ENCODE peak calls at places on chromosomes 3 and 15, in ten cellular contexts. Z is cardiac fibroblast; U is adrenal gland; H is CD4-positive, alpha-beta memory T cell; M is mesendoderm; F is GM23248; V is IMR-90; R is Panc1; G is epithelial cell of esophagus; L is lung. C is an unnamed sample.

GRCh38 chr3:52532517-52532837 is 1.2 kb downstream of the NT5DC2 start:
- DNase-seq in H (peak; percentile 73), U (peak; percentile 73), L (no peak), R (no peak), M (peak; percentile 37), F (peak; percentile 44), Z (peak; percentile 74), V (peak; percentile 62), G (peak; percentile 49), C (no peak)

GRCh38 chr3:13200951-13201350 is 127.7 kb upstream of the IQSEC1 start:
- DNase-seq in U (no peak), L (no peak), V (no peak), H (no peak), G (no peak), R (no peak), M (peak; percentile 77), Z (no peak), F (no peak), C (no peak)

GRCh38 chr15:33086500-33087141 is 107.9 kb downstream of the FMN1 start:
- DNase-seq in H (no peak), V (peak; percentile 87), U (no peak), F (peak; percentile 81), R (peak; percentile 30), G (peak; percentile 71), L (no peak), M (peak; percentile 63), Z (peak; percentile 75), C (peak; percentile 69)

GRCh38 chr3:42610978-42611377 is 10.5 kb downstream of the NKTR start:
- DNase-seq in H (no peak), G (no peak), U (no peak), L (no peak), M (peak; percentile 21), Z (no peak), R (no peak), V (no peak), F (peak; percentile 21), C (no peak)

GRCh38 chr3:97970131-97970530 is 2.1 kb downstream of the RIOX2 start:
- DNase-seq in F (peak; percentile 47), M (no peak), L (no peak), Z (no peak), G (no peak), H (no peak), R (no peak), U (no peak), V (no peak), C (no peak)

GRCh38 chr3:194042947-194043346 is 93.0 kb upstream of the HES1 start:
- DNase-seq in F (peak; percentile 84), R (no peak), M (no peak), L (no peak), H (no peak), G (peak; percentile 63), V (peak; percentile 83), Z (peak; percentile 18), U (no peak), C (no peak)

GRCh38 chr3:61250784-61251173 is 473 bp downstream of the FHIT start:
- DNase-seq in Z (peak; percentile 2), V (no peak), L (peak; percentile 30), R (no peak), U (peak; percentile 53), G (peak; percentile 77), H (no peak), M (peak; percentile 48), F (peak; percentile 50), C (no peak)

GRCh38 chr15:88992216-88992615 is 79.0 kb upstream of the MFGE8 start:
- DNase-seq in U (no peak), Z (no peak), M (peak; percentile 19), R (no peak), H (no peak), V (peak; percentile 34), L (no peak), F (peak; percentile 58), G (no peak), C (no peak)

GRCh38 chr15:66939016-66939415 is 126.4 kb upstream of the SMAD3 start:
- DNase-seq in M (no peak), F (no peak), L (no peak), U (no peak), R (no peak), G (no peak), H (no peak), V (no peak), Z (no peak), C (no peak)

GRCh38 chr3:182644800-182645433 is 148.4 kb upstream of the ATP11B start:
- DNase-seq in L (no peak), Z (no peak), V (no peak), G (peak; percentile 87), R (no peak), F (peak; percentile 3), H (no peak), U (no peak), M (no peak), C (no peak)

GRCh38 chr15:81304226-81304625 is 19.7 kb downstream of the STARD5 start:
- DNase-seq in L (no peak), V (peak; percentile 80), R (no peak), Z (peak; percentile 71), G (peak; percentile 68), H (peak; percentile 43), U (no peak), F (peak; percentile 27), M (no peak), C (no peak)

GRCh38 chr15:78739996-78740903 is 71.0 kb downstream of the ADAMTS7 start:
- DNase-seq in H (peak; percentile 61), F (peak; percentile 74), V (peak; percentile 23), U (peak; percentile 85), L (peak; percentile 59), R (no peak), M (peak; percentile 90), Z (peak; percentile 42), G (peak; percentile 77), C (peak; percentile 50)

GRCh38 chr3:58358092-58358491 is 25.4 kb downstream of the PXK start:
- DNase-seq in G (no peak), V (no peak), R (no peak), F (no peak), Z (no peak), M (no peak), U (no peak), H (no peak), L (no peak), C (no peak)

GRCh38 chr3:108125550-108126071 is 34.8 kb upstream of the CD47 start:
- DNase-seq in L (no peak), V (no peak), F (no peak), U (no peak), M (no peak), R (no peak), G (no peak), Z (no peak), H (peak; percentile 86), C (peak; percentile 98)

GRCh38 chr3:31041161-31041978 is 146.9 kb upstream of the GADL1 start:
- DNase-seq in H (no peak), G (peak; percentile 94), L (no peak), Z (peak; percentile 46), F (peak; percentile 66), U (no peak), V (peak; percentile 78), R (peak; percentile 24), M (peak; percentile 99), C (no peak)

GRCh38 chr3:96852849-96853248 is 38.5 kb downstream of the EPHA6 start:
- DNase-seq in M (no peak), H (no peak), L (no peak), Z (no peak), U (no peak), G (no peak), V (no peak), R (no peak), F (no peak), C (no peak)

GRCh38 chr15:53982876-53983275 is 4.6 kb downstream of the UNC13C start:
- DNase-seq in V (no peak), R (no peak), U (no peak), H (no peak), L (no peak), Z (no peak), G (no peak), F (no peak), M (no peak), C (no peak)

GRCh38 chr3:108669211-108669610 is 79.7 kb downstream of the DZIP3 start:
- DNase-seq in G (no peak), H (no peak), Z (no peak), R (no peak), M (no peak), V (no peak), F (no peak), U (no peak), L (no peak), C (no peak)

GRCh38 chr3:105353485-105354161 is 13.1 kb upstream of the ALCAM start:
- DNase-seq in L (peak; percentile 29), R (no peak), H (no peak), G (peak; percentile 73), V (peak; percentile 64), U (peak; percentile 26), Z (peak; percentile 66), F (no peak), M (peak; percentile 55), C (no peak)
- H3K4me3 ChIP-seq in L (peak overlapping the region; percentile 32), R (no peak overlapping the region), H (no peak overlapping the region), G (peak overlapping the region; percentile 27), V (peak overlapping the region; percentile 37), U (no peak overlapping the region), Z (peak overlapping the region; percentile 38), F (no peak overlapping the region), M (peak overlapping the region; percentile 20), C (no peak overlapping the region)

DNA sequence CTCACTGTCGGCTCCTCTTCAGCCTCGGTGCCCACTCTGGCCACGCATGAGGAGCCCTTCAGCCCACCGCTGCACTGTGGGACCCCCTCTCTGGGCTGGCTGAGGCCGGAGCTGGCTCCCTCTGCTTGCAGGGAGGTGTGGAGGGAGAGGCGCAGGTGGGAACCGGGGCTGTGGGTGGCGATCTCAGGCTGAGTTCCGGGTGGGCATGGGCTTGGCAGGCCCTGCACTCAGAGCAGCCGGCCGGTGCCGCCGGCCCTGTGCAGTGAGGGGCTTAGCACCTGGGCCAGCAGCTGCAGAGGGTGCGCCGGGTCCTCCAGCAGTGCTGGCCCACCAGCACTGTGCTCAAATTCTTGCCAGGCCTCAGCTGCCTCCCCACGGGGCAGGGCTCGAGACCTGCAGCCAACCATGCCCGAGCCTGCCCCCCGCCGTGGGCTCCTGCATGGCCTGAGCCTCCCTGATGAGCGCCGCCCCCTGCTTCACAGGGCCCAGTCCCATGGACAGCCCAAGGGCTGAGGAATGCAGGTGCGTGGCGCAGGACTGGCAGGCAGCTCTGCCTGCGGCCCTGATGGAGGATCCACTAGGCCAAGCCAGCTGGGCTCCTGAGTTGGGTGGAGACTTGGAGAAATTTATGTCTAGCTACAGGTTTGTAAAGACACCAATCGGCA is 899.1 kb downstream of the SI start:
- DNase-seq in F (no peak), U (no peak), G (no peak), V (no peak), Z (no peak), L (no peak), R (no peak), M (no peak), H (no peak), C (no peak)
- H3K4me3 ChIP-seq in F (no peak overlapping the region), U (no peak overlapping the region), G (no peak overlapping the region), V (no peak overlapping the region), Z (no peak overlapping the region), L (no peak overlapping the region), R (no peak overlapping the region), M (no peak overlapping the region), H (no peak overlapping the region), C (no peak overlapping the region)

GRCh38 chr15:75577401-75578205 is 1.5 kb downstream of the PTPN9 start:
- DNase-seq in F (peak; percentile 51), V (peak; percentile 28), L (no peak), G (peak; percentile 20), R (no peak), H (no peak), M (no peak), Z (peak; percentile 38), U (no peak), C (no peak)
- H3K4me3 ChIP-seq in F (peak overlapping the region; percentile 87), V (peak overlapping the region; percentile 83), L (peak overlapping the region; percentile 94), G (peak overlapping the region; percentile 80), R (peak overlapping the region; percentile 98), H (peak overlapping the region; percentile 74), M (peak overlapping the region; percentile 97), Z (peak overlapping the region; percentile 79), U (no peak overlapping the region), C (peak overlapping the region; percentile 59)

GRCh38 chr3:119296723-119297122 is 2.5 kb downstream of the ARHGAP31 start:
- DNase-seq in H (no peak), Z (no peak), M (no peak), R (no peak), G (no peak), F (peak; percentile 20), U (no peak), V (no peak), L (no peak), C (no peak)
- H3K4me3 ChIP-seq in H (no peak overlapping the region), Z (peak overlapping the region; percentile 12), M (no peak overlapping the region), R (no peak overlapping the region), G (no peak overlapping the region), F (peak overlapping the region; percentile 93), U (no peak overlapping the region), V (no peak overlapping the region), L (peak overlapping the region; percentile 53), C (no peak overlapping the region)

C was measured in Jurkat, Clone E6-1.